ENCODE peak calls at places on chromosome 9, in five cellular contexts. One of them, this sample, is unnamed.

GRCh38 chr9:130936285-130937117 is 2.5 kb downstream of the FIBCD1 start:
- DNase-seq in thoracic aorta: no peak
- DNase-seq in A549: peak
- DNase-seq in psoas muscle: no peak
- DNase-seq in HL-60: peak
- DNase-seq in this sample: no peak

GRCh38 chr9:110911659-110912473 is 126.4 kb downstream of the LPAR1 start:
- DNase-seq in thoracic aorta: no peak
- DNase-seq in A549: no peak
- DNase-seq in psoas muscle: no peak
- DNase-seq in HL-60: no peak
- DNase-seq in this sample: no peak

GRCh38 chr9:34591091-34591910 is 1.8 kb upstream of the CNTFR start:
- DNase-seq in thoracic aorta: no peak
- DNase-seq in A549: peak
- DNase-seq in psoas muscle: peak
- DNase-seq in HL-60: peak
- DNase-seq in this sample: peak

GRCh38 chr9:111916234-111916645 is 19.6 kb downstream of the UGCG start:
- DNase-seq in thoracic aorta: no peak
- DNase-seq in A549: no peak
- DNase-seq in psoas muscle: no peak
- DNase-seq in HL-60: no peak
- DNase-seq in this sample: no peak

GRCh38 chr9:110255417-110256141 is 728 bp downstream of the TXN start:
- DNase-seq in thoracic aorta: peak
- DNase-seq in A549: no peak
- DNase-seq in psoas muscle: peak
- DNase-seq in HL-60: peak
- DNase-seq in this sample: peak

GRCh38 chr9:89806371-89807100 is 201.7 kb downstream of the GADD45G start:
- DNase-seq in thoracic aorta: no peak
- DNase-seq in A549: no peak
- DNase-seq in psoas muscle: no peak
- DNase-seq in HL-60: no peak
- DNase-seq in this sample: no peak

GRCh38 chr9:117116084-117116483 is 298.8 kb downstream of the ASTN2 start:
- DNase-seq in thoracic aorta: no peak
- DNase-seq in A549: no peak
- DNase-seq in psoas muscle: no peak
- DNase-seq in HL-60: no peak
- DNase-seq in this sample: no peak

GRCh38 chr9:126491256-126491879 is 122.4 kb upstream of the LMX1B start:
- DNase-seq in thoracic aorta: no peak
- DNase-seq in A549: no peak
- DNase-seq in psoas muscle: peak
- DNase-seq in HL-60: peak
- DNase-seq in this sample: no peak

GRCh38 chr9:136494531-136495215 is 11.8 kb upstream of the SEC16A start:
- DNase-seq in thoracic aorta: no peak
- DNase-seq in A549: no peak
- DNase-seq in psoas muscle: no peak
- DNase-seq in HL-60: no peak
- DNase-seq in this sample: no peak

GRCh38 chr9:127411122-127411521 is 13.1 kb upstream of the ZNF79 start:
- DNase-seq in thoracic aorta: no peak
- DNase-seq in A549: no peak
- DNase-seq in psoas muscle: no peak
- DNase-seq in HL-60: no peak
- DNase-seq in this sample: no peak

GRCh38 chr9:137301086-137301947 is 754 bp downstream of the NRARP start:
- DNase-seq in thoracic aorta: no peak
- DNase-seq in A549: no peak
- DNase-seq in psoas muscle: peak
- DNase-seq in HL-60: peak
- DNase-seq in this sample: no peak

GRCh38 chr9:75454043-75454442 is 365.7 kb downstream of the OSTF1 start:
- DNase-seq in thoracic aorta: no peak
- DNase-seq in A549: no peak
- DNase-seq in psoas muscle: no peak
- DNase-seq in HL-60: no peak
- DNase-seq in this sample: no peak

GRCh38 chr9:33135086-33135958 is 31.8 kb downstream of the B4GALT1 start:
- DNase-seq in thoracic aorta: no peak
- DNase-seq in A549: no peak
- DNase-seq in psoas muscle: no peak
- DNase-seq in HL-60: peak
- DNase-seq in this sample: no peak

GRCh38 chr9:2356391-2356790 is 265.2 kb upstream of the VLDLR start:
- DNase-seq in thoracic aorta: no peak
- DNase-seq in A549: no peak
- DNase-seq in psoas muscle: no peak
- DNase-seq in HL-60: no peak
- DNase-seq in this sample: no peak

GRCh38 chr9:4827224-4827623 is 34.5 kb downstream of the RCL1 start:
- DNase-seq in thoracic aorta: no peak
- DNase-seq in A549: no peak
- DNase-seq in psoas muscle: no peak
- DNase-seq in HL-60: no peak
- DNase-seq in this sample: no peak

GRCh38 chr9:93427655-93428379 is 23.7 kb upstream of the FAM120A start:
- DNase-seq in thoracic aorta: no peak
- DNase-seq in A549: no peak
- DNase-seq in psoas muscle: no peak
- DNase-seq in HL-60: no peak
- DNase-seq in this sample: no peak

GRCh38 chr9:75088646-75089368 is 493 bp downstream of the OSTF1 start:
- DNase-seq in thoracic aorta: no peak
- DNase-seq in A549: peak
- DNase-seq in psoas muscle: peak
- DNase-seq in HL-60: peak
- DNase-seq in this sample: no peak

GRCh38 chr9:89555426-89556375 is 49.1 kb upstream of the GADD45G start:
- DNase-seq in thoracic aorta: no peak
- DNase-seq in A549: no peak
- DNase-seq in psoas muscle: no peak
- DNase-seq in HL-60: peak
- DNase-seq in this sample: no peak

GRCh38 chr9:14515564-14516198 is 177.6 kb downstream of the ZDHHC21 start:
- DNase-seq in thoracic aorta: no peak
- DNase-seq in A549: no peak
- DNase-seq in psoas muscle: peak
- DNase-seq in HL-60: no peak
- DNase-seq in this sample: no peak

GRCh38 chr9:116726606-116727005 is 39.5 kb downstream of the TRIM32 start:
- DNase-seq in thoracic aorta: no peak
- DNase-seq in A549: no peak
- DNase-seq in psoas muscle: no peak
- DNase-seq in HL-60: no peak
- DNase-seq in this sample: no peak

GRCh38 chr9:130985606-130986162 is 23.3 kb upstream of the LAMC3 start:
- DNase-seq in thoracic aorta: no peak
- DNase-seq in A549: no peak
- DNase-seq in psoas muscle: no peak
- DNase-seq in HL-60: no peak
- DNase-seq in this sample: no peak

GRCh38 chr9:132424857-132425702 is 15.1 kb downstream of the CFAP77 start:
- DNase-seq in thoracic aorta: no peak
- DNase-seq in A549: no peak
- DNase-seq in psoas muscle: no peak
- DNase-seq in HL-60: no peak
- DNase-seq in this sample: no peak

GRCh38 chr9:87683751-87684626 is 41.9 kb upstream of the CTSL start:
- DNase-seq in thoracic aorta: no peak
- DNase-seq in A549: no peak
- DNase-seq in psoas muscle: no peak
- DNase-seq in HL-60: no peak
- DNase-seq in this sample: no peak

GRCh38 chr9:110156902-110157301 is 51.1 kb downstream of the C9orf152 start:
- DNase-seq in thoracic aorta: no peak
- DNase-seq in A549: no peak
- DNase-seq in psoas muscle: no peak
- DNase-seq in HL-60: peak
- DNase-seq in this sample: peak

GRCh38 chr9:75960561-75960960 is 70.1 kb downstream of the PCSK5 start:
- DNase-seq in thoracic aorta: no peak
- DNase-seq in A549: no peak
- DNase-seq in psoas muscle: no peak
- DNase-seq in HL-60: no peak
- DNase-seq in this sample: no peak

GRCh38 chr9:95736370-95736769 is 139.1 kb upstream of the ERCC6L2 start:
- DNase-seq in thoracic aorta: no peak
- DNase-seq in A549: peak
- DNase-seq in psoas muscle: no peak
- DNase-seq in HL-60: no peak
- DNase-seq in this sample: no peak
- TF ChIP-seq CTCF in thoracic aorta: no peak
- TF ChIP-seq CTCF in A549: peak
- TF ChIP-seq CTCF in psoas muscle: no peak
- TF ChIP-seq CTCF in HL-60: peak
- TF ChIP-seq CTCF in this sample: no peak

GRCh38 chr9:120608421-120608820 is 28.5 kb upstream of the CDK5RAP2 start:
- DNase-seq in thoracic aorta: no peak
- DNase-seq in A549: no peak
- DNase-seq in psoas muscle: no peak
- DNase-seq in HL-60: no peak
- DNase-seq in this sample: no peak

GRCh38 chr9:120609636-120610035 is 29.7 kb upstream of the CDK5RAP2 start:
- DNase-seq in thoracic aorta: no peak
- DNase-seq in A549: no peak
- DNase-seq in psoas muscle: no peak
- DNase-seq in HL-60: no peak
- DNase-seq in this sample: no peak

GRCh38 chr9:120612218-120612617 is 32.3 kb upstream of the CDK5RAP2 start:
- DNase-seq in thoracic aorta: no peak
- DNase-seq in A549: no peak
- DNase-seq in psoas muscle: no peak
- DNase-seq in HL-60: no peak
- DNase-seq in this sample: no peak

GRCh38 chr9:120611690-120612068 is 31.7 kb upstream of the CDK5RAP2 start:
- DNase-seq in thoracic aorta: no peak
- DNase-seq in A549: no peak
- DNase-seq in psoas muscle: no peak
- DNase-seq in HL-60: no peak
- DNase-seq in this sample: no peak

GRCh38 chr9:120610975-120611689 is 31.2 kb upstream of the CDK5RAP2 start:
- DNase-seq in thoracic aorta: no peak
- DNase-seq in A549: no peak
- DNase-seq in psoas muscle: no peak
- DNase-seq in HL-60: no peak
- DNase-seq in this sample: no peak
- TF ChIP-seq CTCF in thoracic aorta: no peak
- TF ChIP-seq CTCF in A549: no peak
- TF ChIP-seq CTCF in psoas muscle: peak
- TF ChIP-seq CTCF in HL-60: no peak
- TF ChIP-seq CTCF in this sample: no peak

DNA sequence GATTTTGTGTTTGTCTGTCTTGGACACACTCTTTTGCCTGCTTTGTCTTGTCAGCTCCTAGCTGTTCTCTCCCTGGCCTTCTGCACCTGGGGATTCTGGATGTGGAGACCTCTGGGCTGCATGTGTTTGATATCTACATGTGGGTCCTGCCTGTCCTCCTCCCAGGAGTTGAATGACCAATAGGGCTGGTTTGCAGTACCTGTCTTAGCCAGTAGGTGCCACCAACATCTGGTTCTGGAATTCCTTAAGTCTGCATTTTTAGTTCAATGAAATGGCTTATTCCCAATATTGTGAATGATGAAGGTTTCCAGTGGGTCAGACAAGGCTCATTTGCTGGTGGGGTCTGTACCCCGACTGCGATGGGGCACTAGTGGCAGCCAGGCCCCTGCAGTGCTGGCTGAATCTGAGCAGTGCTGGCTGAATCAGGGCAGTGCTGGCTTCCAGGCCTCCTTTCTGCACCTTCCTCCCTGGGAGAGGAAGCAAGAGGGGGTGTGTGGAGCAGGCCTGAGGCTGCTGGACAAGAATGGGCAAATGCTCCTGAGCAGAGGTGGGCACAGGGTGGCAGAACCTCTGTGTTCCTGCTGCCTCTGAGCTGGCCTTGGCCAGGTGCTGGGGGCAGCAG is 73.3 kb downstream of the RXRA start:
- DNase-seq in thoracic aorta: no peak
- DNase-seq in A549: no peak
- DNase-seq in psoas muscle: no peak
- DNase-seq in HL-60: peak
- DNase-seq in this sample: no peak
- TF ChIP-seq CTCF in thoracic aorta: peak
- TF ChIP-seq CTCF in A549: peak
- TF ChIP-seq CTCF in psoas muscle: peak
- TF ChIP-seq CTCF in HL-60: peak
- TF ChIP-seq CTCF in this sample: peak

DNA sequence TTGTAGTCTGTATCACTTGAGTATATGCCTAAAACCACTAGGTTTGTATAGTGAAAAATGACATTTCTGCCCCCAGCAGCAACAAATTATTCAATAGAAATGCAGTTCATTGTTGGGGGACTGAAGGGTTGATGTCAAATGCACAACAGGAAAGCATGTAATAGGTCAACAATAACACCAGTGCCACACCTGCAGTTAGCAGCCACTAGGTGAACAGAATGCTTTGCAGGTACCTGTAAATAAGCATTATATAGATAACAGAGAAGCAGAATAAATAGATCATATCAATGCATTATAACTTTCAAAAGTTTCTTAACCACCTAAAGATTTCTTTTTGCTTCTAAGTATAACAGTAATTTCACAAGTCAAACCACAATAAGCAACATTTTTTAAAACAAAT is 435.9 kb upstream of the DMAC1 start:
- DNase-seq in thoracic aorta: no peak
- DNase-seq in A549: no peak
- DNase-seq in psoas muscle: no peak
- DNase-seq in HL-60: no peak
- DNase-seq in this sample: no peak
- TF ChIP-seq CTCF in thoracic aorta: no peak
- TF ChIP-seq CTCF in A549: no peak
- TF ChIP-seq CTCF in psoas muscle: no peak
- TF ChIP-seq CTCF in HL-60: no peak
- TF ChIP-seq CTCF in this sample: no peak

GRCh38 chr9:113596616-113597320 is 133.2 kb downstream of the RGS3 start:
- DNase-seq in thoracic aorta: no peak
- DNase-seq in A549: no peak
- DNase-seq in psoas muscle: no peak
- DNase-seq in HL-60: no peak
- DNase-seq in this sample: no peak
- TF ChIP-seq CTCF in thoracic aorta: no peak
- TF ChIP-seq CTCF in A549: no peak
- TF ChIP-seq CTCF in psoas muscle: no peak
- TF ChIP-seq CTCF in HL-60: no peak
- TF ChIP-seq CTCF in this sample: no peak

GRCh38 chr9:35726876-35727438 is 5.0 kb downstream of the TLN1 start:
- DNase-seq in thoracic aorta: peak
- DNase-seq in A549: no peak
- DNase-seq in psoas muscle: no peak
- DNase-seq in HL-60: peak
- DNase-seq in this sample: peak
- TF ChIP-seq CTCF in thoracic aorta: peak
- TF ChIP-seq CTCF in A549: no peak
- TF ChIP-seq CTCF in psoas muscle: no peak
- TF ChIP-seq CTCF in HL-60: peak
- TF ChIP-seq CTCF in this sample: peak

This sample was measured in CD8-positive, alpha-beta T cell.